ENCODE peak calls at places on chromosomes 3 and 15, in ten cellular contexts. One of them, this sample, is unnamed. For H3K36me3, the result is how much of the 10 kb centered on the place peaks cover.

GRCh38 chr3:100797921-100798491 is 88.7 kb downstream of the TFG start:
- DNase-seq in tibial artery: no peak
- DNase-seq in uterus: no peak
- DNase-seq in CD8-positive, alpha-beta memory T cell: no peak
- DNase-seq in thyroid gland: no peak
- DNase-seq in tibial nerve: no peak
- DNase-seq in suprapubic skin: no peak
- DNase-seq in brain microvascular endothelial cell: no peak
- DNase-seq in lower lobe of right lung: no peak
- DNase-seq in colonic mucosa: no peak
- DNase-seq in this sample: no peak

GRCh38 chr3:8937064-8938020 is 25.9 kb downstream of the RAD18 start:
- DNase-seq in tibial artery: no peak
- DNase-seq in thyroid gland: no peak
- DNase-seq in tibial nerve: no peak
- DNase-seq in colonic mucosa: no peak
- DNase-seq in lower lobe of right lung: no peak
- DNase-seq in CD8-positive, alpha-beta memory T cell: no peak
- DNase-seq in brain microvascular endothelial cell: peak
- DNase-seq in suprapubic skin: no peak
- DNase-seq in uterus: no peak
- DNase-seq in this sample: no peak

GRCh38 chr3:115022835-115023398 is 124.2 kb downstream of the ZBTB20 start:
- DNase-seq in colonic mucosa: no peak
- DNase-seq in tibial nerve: no peak
- DNase-seq in thyroid gland: no peak
- DNase-seq in tibial artery: no peak
- DNase-seq in brain microvascular endothelial cell: no peak
- DNase-seq in CD8-positive, alpha-beta memory T cell: no peak
- DNase-seq in lower lobe of right lung: no peak
- DNase-seq in uterus: no peak
- DNase-seq in suprapubic skin: no peak
- DNase-seq in this sample: no peak

GRCh38 chr3:46504780-46505179 is 7.0 kb downstream of the RTP3 start:
- DNase-seq in CD8-positive, alpha-beta memory T cell: no peak
- DNase-seq in thyroid gland: no peak
- DNase-seq in suprapubic skin: no peak
- DNase-seq in lower lobe of right lung: no peak
- DNase-seq in tibial nerve: no peak
- DNase-seq in colonic mucosa: no peak
- DNase-seq in uterus: no peak
- DNase-seq in brain microvascular endothelial cell: no peak
- DNase-seq in tibial artery: no peak
- DNase-seq in this sample: no peak

GRCh38 chr3:147521646-147522045 is 112.5 kb downstream of the ZIC1 start:
- DNase-seq in colonic mucosa: no peak
- DNase-seq in tibial nerve: no peak
- DNase-seq in tibial artery: no peak
- DNase-seq in CD8-positive, alpha-beta memory T cell: no peak
- DNase-seq in uterus: no peak
- DNase-seq in brain microvascular endothelial cell: peak
- DNase-seq in thyroid gland: no peak
- DNase-seq in suprapubic skin: no peak
- DNase-seq in lower lobe of right lung: no peak
- DNase-seq in this sample: no peak

GRCh38 chr3:117632191-117632590 is 922.6 kb downstream of the TUSC7 start:
- DNase-seq in colonic mucosa: no peak
- DNase-seq in tibial artery: no peak
- DNase-seq in CD8-positive, alpha-beta memory T cell: no peak
- DNase-seq in thyroid gland: no peak
- DNase-seq in suprapubic skin: no peak
- DNase-seq in uterus: no peak
- DNase-seq in brain microvascular endothelial cell: no peak
- DNase-seq in tibial nerve: no peak
- DNase-seq in lower lobe of right lung: no peak
- DNase-seq in this sample: no peak

GRCh38 chr3:186821429-186822367 is 15.4 kb upstream of the RFC4 start:
- DNase-seq in colonic mucosa: no peak
- DNase-seq in lower lobe of right lung: no peak
- DNase-seq in brain microvascular endothelial cell: peak
- DNase-seq in CD8-positive, alpha-beta memory T cell: peak
- DNase-seq in uterus: no peak
- DNase-seq in tibial artery: no peak
- DNase-seq in suprapubic skin: no peak
- DNase-seq in thyroid gland: no peak
- DNase-seq in tibial nerve: no peak
- DNase-seq in this sample: no peak

GRCh38 chr3:75001330-75001729 is 386.9 kb upstream of the CNTN3 start:
- DNase-seq in CD8-positive, alpha-beta memory T cell: no peak
- DNase-seq in uterus: no peak
- DNase-seq in lower lobe of right lung: no peak
- DNase-seq in brain microvascular endothelial cell: no peak
- DNase-seq in tibial artery: no peak
- DNase-seq in tibial nerve: no peak
- DNase-seq in colonic mucosa: no peak
- DNase-seq in thyroid gland: no peak
- DNase-seq in suprapubic skin: no peak
- DNase-seq in this sample: no peak

GRCh38 chr3:24034464-24034863 is 89.4 kb downstream of the NR1D2 start:
- DNase-seq in tibial artery: no peak
- DNase-seq in colonic mucosa: no peak
- DNase-seq in tibial nerve: no peak
- DNase-seq in uterus: no peak
- DNase-seq in thyroid gland: no peak
- DNase-seq in suprapubic skin: no peak
- DNase-seq in brain microvascular endothelial cell: no peak
- DNase-seq in lower lobe of right lung: no peak
- DNase-seq in CD8-positive, alpha-beta memory T cell: no peak
- DNase-seq in this sample: no peak

GRCh38 chr15:90286678-90287077 is 21.2 kb downstream of the NGRN start:
- DNase-seq in brain microvascular endothelial cell: no peak
- DNase-seq in thyroid gland: no peak
- DNase-seq in lower lobe of right lung: no peak
- DNase-seq in uterus: no peak
- DNase-seq in CD8-positive, alpha-beta memory T cell: peak
- DNase-seq in tibial artery: no peak
- DNase-seq in colonic mucosa: no peak
- DNase-seq in tibial nerve: no peak
- DNase-seq in suprapubic skin: no peak
- DNase-seq in this sample: peak

GRCh38 chr3:15010664-15011063 is 54.5 kb downstream of the MRPS25 start:
- DNase-seq in tibial nerve: no peak
- DNase-seq in suprapubic skin: no peak
- DNase-seq in tibial artery: no peak
- DNase-seq in thyroid gland: no peak
- DNase-seq in CD8-positive, alpha-beta memory T cell: no peak
- DNase-seq in brain microvascular endothelial cell: no peak
- DNase-seq in lower lobe of right lung: no peak
- DNase-seq in uterus: no peak
- DNase-seq in colonic mucosa: no peak
- DNase-seq in this sample: no peak

GRCh38 chr3:101010316-101010715 is 17.1 kb upstream of the ABI3BP start:
- DNase-seq in CD8-positive, alpha-beta memory T cell: no peak
- DNase-seq in brain microvascular endothelial cell: no peak
- DNase-seq in uterus: no peak
- DNase-seq in thyroid gland: no peak
- DNase-seq in lower lobe of right lung: no peak
- DNase-seq in tibial artery: no peak
- DNase-seq in tibial nerve: no peak
- DNase-seq in suprapubic skin: no peak
- DNase-seq in colonic mucosa: no peak
- DNase-seq in this sample: no peak

GRCh38 chr3:157501863-157502262 is 1.4 kb downstream of the VEPH1 start:
- DNase-seq in thyroid gland: no peak
- DNase-seq in lower lobe of right lung: no peak
- DNase-seq in tibial nerve: no peak
- DNase-seq in colonic mucosa: no peak
- DNase-seq in CD8-positive, alpha-beta memory T cell: no peak
- DNase-seq in uterus: no peak
- DNase-seq in suprapubic skin: no peak
- DNase-seq in brain microvascular endothelial cell: no peak
- DNase-seq in tibial artery: no peak
- DNase-seq in this sample: no peak

GRCh38 chr3:37546876-37547275 is 314.8 kb upstream of the CTDSPL start:
- DNase-seq in CD8-positive, alpha-beta memory T cell: no peak
- DNase-seq in lower lobe of right lung: no peak
- DNase-seq in uterus: no peak
- DNase-seq in thyroid gland: no peak
- DNase-seq in suprapubic skin: no peak
- DNase-seq in colonic mucosa: no peak
- DNase-seq in tibial nerve: no peak
- DNase-seq in brain microvascular endothelial cell: peak
- DNase-seq in tibial artery: peak
- DNase-seq in this sample: peak

GRCh38 chr3:148948913-148949657 is 42.3 kb upstream of the GYG1 start:
- DNase-seq in brain microvascular endothelial cell: no peak
- DNase-seq in tibial artery: no peak
- DNase-seq in uterus: peak
- DNase-seq in tibial nerve: no peak
- DNase-seq in CD8-positive, alpha-beta memory T cell: no peak
- DNase-seq in lower lobe of right lung: no peak
- DNase-seq in thyroid gland: no peak
- DNase-seq in colonic mucosa: no peak
- DNase-seq in suprapubic skin: no peak
- DNase-seq in this sample: no peak
- H3K27ac ChIP-seq in brain microvascular endothelial cell: no peak
- H3K27ac ChIP-seq in tibial artery: no peak
- H3K27ac ChIP-seq in uterus: peak
- H3K27ac ChIP-seq in tibial nerve: no peak
- H3K27ac ChIP-seq in CD8-positive, alpha-beta memory T cell: no peak
- H3K27ac ChIP-seq in lower lobe of right lung: no peak
- H3K27ac ChIP-seq in thyroid gland: no peak
- H3K27ac ChIP-seq in colonic mucosa: no peak
- H3K27ac ChIP-seq in suprapubic skin: no peak
- H3K27ac ChIP-seq in this sample: no peak

DNA sequence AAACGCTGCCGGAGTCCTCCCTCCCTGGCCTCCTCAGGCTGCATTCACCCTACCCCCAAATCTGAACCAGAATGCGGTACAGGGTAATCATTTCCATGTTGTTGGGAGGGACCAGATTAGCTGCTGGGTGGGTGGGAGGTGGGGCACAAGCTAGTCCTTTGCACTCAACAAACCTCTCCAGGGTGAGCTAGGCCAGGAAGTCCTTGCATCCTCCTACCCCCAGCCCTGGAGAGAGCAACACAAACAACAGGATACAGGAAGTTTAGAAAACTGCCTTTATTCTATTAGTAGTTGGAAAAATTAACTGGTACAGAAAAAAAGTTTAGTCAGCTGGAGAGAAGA is 702 bp upstream of the GPX1 start:
- DNase-seq in tibial nerve: no peak
- DNase-seq in lower lobe of right lung: no peak
- DNase-seq in tibial artery: no peak
- DNase-seq in suprapubic skin: no peak
- DNase-seq in thyroid gland: no peak
- DNase-seq in brain microvascular endothelial cell: no peak
- DNase-seq in uterus: no peak
- DNase-seq in CD8-positive, alpha-beta memory T cell: no peak
- DNase-seq in colonic mucosa: no peak
- DNase-seq in this sample: no peak
- H3K36me3 ChIP-seq in tibial nerve: under half
- H3K36me3 ChIP-seq in lower lobe of right lung: half or more
- H3K36me3 ChIP-seq in tibial artery: half or more
- H3K36me3 ChIP-seq in suprapubic skin: under half
- H3K36me3 ChIP-seq in thyroid gland: under half
- H3K36me3 ChIP-seq in brain microvascular endothelial cell: half or more
- H3K36me3 ChIP-seq in uterus: under half
- H3K36me3 ChIP-seq in CD8-positive, alpha-beta memory T cell: under half
- H3K36me3 ChIP-seq in colonic mucosa: under half
- H3K36me3 ChIP-seq in this sample: half or more

DNA sequence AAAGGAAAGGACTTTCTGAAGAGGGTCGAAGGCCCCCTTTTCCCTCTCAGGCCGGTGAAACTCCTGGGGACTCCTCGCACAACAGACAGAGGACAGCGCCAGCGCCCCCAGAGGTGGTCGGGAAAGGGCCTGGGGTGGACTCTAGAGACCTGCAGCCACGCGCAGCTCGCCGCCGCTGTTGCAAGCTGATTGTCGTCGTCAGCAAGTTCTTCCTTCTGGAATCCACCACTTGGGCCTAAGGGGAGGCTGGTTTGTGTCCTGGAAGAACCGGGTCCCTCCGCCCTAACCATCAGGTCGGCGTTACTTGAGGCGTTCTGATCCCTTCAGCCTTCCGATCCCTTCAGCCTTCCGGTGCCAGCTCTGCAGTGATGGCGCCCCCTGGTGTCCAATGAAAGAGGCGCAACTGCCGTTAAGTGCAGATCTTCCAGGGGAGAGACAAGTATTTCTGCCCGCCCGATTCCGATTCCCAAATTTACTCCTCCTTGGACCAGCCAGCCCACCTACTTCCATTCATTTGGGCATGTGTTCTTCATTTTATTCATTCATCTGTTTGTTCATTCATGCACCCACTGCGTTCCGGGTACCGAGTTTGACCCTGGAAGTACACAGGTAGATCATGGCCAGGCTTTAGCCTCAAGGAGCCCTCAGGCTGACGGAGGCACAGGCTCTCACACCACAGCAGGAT is 77.2 kb upstream of the SLC6A11 start:
- DNase-seq in tibial artery: peak
- DNase-seq in tibial nerve: peak
- DNase-seq in lower lobe of right lung: peak
- DNase-seq in CD8-positive, alpha-beta memory T cell: peak
- DNase-seq in brain microvascular endothelial cell: peak
- DNase-seq in colonic mucosa: peak
- DNase-seq in uterus: peak
- DNase-seq in thyroid gland: peak
- DNase-seq in suprapubic skin: no peak
- DNase-seq in this sample: peak
- H3K4me3 ChIP-seq in tibial artery: no peak
- H3K4me3 ChIP-seq in tibial nerve: peak
- H3K4me3 ChIP-seq in lower lobe of right lung: peak
- H3K4me3 ChIP-seq in CD8-positive, alpha-beta memory T cell: no peak
- H3K4me3 ChIP-seq in brain microvascular endothelial cell: peak
- H3K4me3 ChIP-seq in colonic mucosa: no peak
- H3K4me3 ChIP-seq in uterus: no peak
- H3K4me3 ChIP-seq in thyroid gland: no peak
- H3K4me3 ChIP-seq in suprapubic skin: peak
- H3K4me3 ChIP-seq in this sample: no peak

DNA sequence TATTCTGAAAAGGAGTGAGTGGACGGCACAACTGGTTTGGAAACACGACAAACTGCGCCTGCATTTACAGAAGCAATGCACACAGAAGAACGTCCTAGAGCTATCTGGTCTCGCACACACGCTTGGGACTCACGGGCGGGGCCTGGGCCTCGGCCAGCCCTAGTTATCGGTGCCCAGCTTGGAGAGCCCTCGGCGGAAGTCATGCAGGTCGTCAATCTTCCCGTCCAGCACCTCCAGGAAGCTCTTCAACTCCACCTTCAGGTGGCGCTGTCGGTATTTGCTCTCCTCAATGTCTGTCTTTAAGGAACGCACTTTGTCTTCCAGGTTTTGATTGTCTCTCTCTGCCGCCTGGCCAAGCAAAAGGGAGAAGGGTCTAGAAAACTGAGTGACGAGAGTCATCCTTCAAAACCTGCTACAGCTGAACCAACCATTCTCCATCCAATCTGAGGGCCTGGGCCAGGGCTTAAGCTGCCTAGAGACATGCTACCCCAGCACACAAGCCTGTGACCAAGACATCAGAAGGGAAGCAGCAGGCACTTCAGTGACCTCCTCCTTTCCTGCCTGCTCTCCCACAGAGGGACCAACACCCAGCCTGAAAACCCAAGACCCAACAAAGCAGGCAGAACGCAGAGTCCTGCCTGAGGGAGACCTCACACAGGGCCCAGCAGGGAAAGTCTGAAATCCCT is 40.3 kb downstream of the WHAMM start:
- DNase-seq in suprapubic skin: no peak
- DNase-seq in brain microvascular endothelial cell: peak
- DNase-seq in tibial artery: peak
- DNase-seq in uterus: peak
- DNase-seq in lower lobe of right lung: peak
- DNase-seq in thyroid gland: peak
- DNase-seq in colonic mucosa: peak
- DNase-seq in CD8-positive, alpha-beta memory T cell: peak
- DNase-seq in tibial nerve: no peak
- DNase-seq in this sample: no peak
- H3K27ac ChIP-seq in suprapubic skin: peak
- H3K27ac ChIP-seq in brain microvascular endothelial cell: no peak
- H3K27ac ChIP-seq in tibial artery: no peak
- H3K27ac ChIP-seq in uterus: no peak
- H3K27ac ChIP-seq in lower lobe of right lung: peak
- H3K27ac ChIP-seq in thyroid gland: peak
- H3K27ac ChIP-seq in colonic mucosa: no peak
- H3K27ac ChIP-seq in CD8-positive, alpha-beta memory T cell: peak
- H3K27ac ChIP-seq in tibial nerve: no peak
- H3K27ac ChIP-seq in this sample: no peak

This sample was measured in SJSA1.